ENCODE peak calls at places on chromosomes 12 and 14, in nine cellular contexts. I is GM23338; A is NCI-H774; E is substantia nigra; K is mesendoderm; M is lower leg skin; U is fibroblast of pulmonary artery; B is stimulated activated CD8-positive, alpha-beta memory T cell treated with anti-CD3 and anti-CD28 coated beads, Interleukin-12 subunit alpha, Interleukin-12 subunit beta, amount 100 ng/mL, for 1 hour; J is effector CD4-positive, alpha-beta T cell. F is an unnamed sample.

GRCh38 chr12:16300222-16300621 is 22.7 kb upstream of the SLC15A5 start:
- DNase-seq in E (no peak), I (peak), M (no peak), K (peak), J (no peak), B (no peak), A (no peak), U (peak), F (peak)

GRCh38 chr14:50396636-50397460 is at the start of gene CDKL1:
- DNase-seq in J (peak), K (peak), B (peak), M (peak), I (peak), A (no peak), E (peak), U (peak), F (peak)

GRCh38 chr12:123085730-123086487 is 65.0 kb downstream of the PITPNM2 start:
- DNase-seq in I (no peak), M (no peak), B (no peak), K (no peak), E (peak), J (no peak), A (no peak), U (peak), F (peak)

GRCh38 chr12:107091381-107091780 is 2.0 kb downstream of the CRY1 start:
- DNase-seq in B (no peak), K (no peak), J (no peak), M (no peak), A (no peak), I (no peak), E (no peak), U (peak), F (peak)

GRCh38 chr12:89621511-89621910 is 87.1 kb downstream of the ATP2B1 start:
- DNase-seq in J (no peak), A (no peak), I (no peak), U (peak), M (no peak), K (no peak), B (no peak), E (no peak), F (peak)

GRCh38 chr14:67358914-67359313 is 690 bp downstream of the ATP6V1D start:
- DNase-seq in M (no peak), J (no peak), U (no peak), E (no peak), A (no peak), I (peak), B (no peak), K (peak), F (peak)

GRCh38 chr14:87869619-87870583 is 123.1 kb downstream of the GALC start:
- DNase-seq in B (no peak), I (no peak), M (no peak), K (peak), E (no peak), U (peak), A (no peak), J (no peak), F (peak)

GRCh38 chr12:7271904-7272303 is 32.0 kb upstream of the ACSM4 start:
- DNase-seq in B (no peak), U (no peak), J (no peak), M (no peak), K (no peak), I (no peak), A (no peak), E (no peak), F (no peak)

GRCh38 chr12:52815676-52816075 is 1.8 kb upstream of the KRT4 start:
- DNase-seq in M (no peak), I (no peak), B (no peak), A (no peak), J (no peak), K (no peak), E (no peak), U (no peak), F (no peak)

GRCh38 chr12:32605326-32606095 is 73.6 kb upstream of the DNM1L start:
- DNase-seq in A (no peak), M (no peak), E (no peak), K (peak), U (no peak), J (no peak), B (no peak), I (no peak), F (no peak)

GRCh38 chr12:109167781-109168180 is 51.4 kb downstream of the ACACB start:
- DNase-seq in E (no peak), A (no peak), B (no peak), U (no peak), I (no peak), M (no peak), K (no peak), J (no peak), F (no peak)

GRCh38 chr12:62767946-62768345 is 167.0 kb downstream of the PPM1H start:
- DNase-seq in U (no peak), B (no peak), M (no peak), A (no peak), K (no peak), I (no peak), J (no peak), E (no peak), F (no peak)

GRCh38 chr12:97177482-97177881 is 270.4 kb downstream of the NEDD1 start:
- DNase-seq in A (no peak), E (no peak), U (no peak), I (no peak), K (no peak), J (no peak), B (no peak), M (no peak), F (no peak)

GRCh38 chr14:54132485-54132884 is 175.9 kb upstream of the BMP4 start:
- DNase-seq in I (no peak), E (no peak), B (no peak), K (no peak), A (no peak), J (no peak), M (no peak), U (no peak), F (no peak)

GRCh38 chr14:74618078-74618952 is 6.3 kb upstream of the LTBP2 start:
- DNase-seq in A (no peak), B (peak), U (peak), I (no peak), M (peak), E (no peak), J (peak), K (peak), F (peak)

GRCh38 chr14:34254031-34254430 is 208.0 kb downstream of the SPTSSA start:
- DNase-seq in M (no peak), I (no peak), B (no peak), K (no peak), E (no peak), U (no peak), J (no peak), A (no peak), F (no peak)